ENCODE peak calls at places on chromosomes 3 and 15, in eight cellular contexts. V is stromal cell of bone marrow; J is GM04504; T is CD4-positive, alpha-beta T cell; C is activated effector memory CD4-positive, alpha-beta T cell treated with anti-CD3 and anti-CD28 coated beads, Interleukin-2, amount 50 U/mL, for 16 hours; F is mesendoderm; S is AG20443; P is MV-4-11. Q is an unnamed sample.

GRCh38 chr15:75620776-75621536 is 4.6 kb downstream of the SNUPN start:
- DNase-seq in V (peak), J (peak), T (no peak), C (no peak), F (no peak), S (peak), P (no peak), Q (no peak)

GRCh38 chr15:62472616-62473299 is 307.7 kb upstream of the C2CD4B start:
- DNase-seq in V (no peak), J (no peak), T (no peak), C (no peak), F (peak), S (peak), P (no peak), Q (no peak)

GRCh38 chr15:58246041-58246440 is 107.9 kb downstream of the AQP9 start:
- DNase-seq in V (no peak), J (no peak), T (no peak), C (no peak), F (no peak), S (no peak), P (no peak), Q (no peak)

GRCh38 chr15:37095197-37095992 is 5.0 kb downstream of the MEIS2 start:
- DNase-seq in V (no peak), J (no peak), T (no peak), C (no peak), F (peak), S (no peak), P (no peak), Q (peak)

GRCh38 chr3:176795897-176796296 is 401.4 kb downstream of the TBL1XR1 start:
- DNase-seq in V (no peak), J (no peak), T (no peak), C (no peak), F (peak), S (no peak), P (no peak), Q (no peak)

GRCh38 chr3:15629860-15630597 is 28.5 kb downstream of the BTD start:
- DNase-seq in V (peak), J (peak), T (peak), C (peak), F (peak), S (peak), P (peak), Q (peak)

GRCh38 chr3:160401301-160402095 is 2.0 kb downstream of the SMC4 start:
- DNase-seq in V (no peak), J (no peak), T (no peak), C (no peak), F (peak), S (peak), P (peak), Q (no peak)

GRCh38 chr3:47762233-47762632 is 19.5 kb downstream of the SMARCC1 start:
- DNase-seq in V (peak), J (no peak), T (no peak), C (no peak), F (no peak), S (no peak), P (no peak), Q (no peak)

GRCh38 chr15:68783226-68784054 is 37.3 kb downstream of the ANP32A start:
- DNase-seq in V (no peak), J (no peak), T (peak), C (peak), F (peak), S (peak), P (no peak), Q (no peak)

GRCh38 chr3:30073040-30073439 is 533.4 kb upstream of the TGFBR2 start:
- DNase-seq in V (no peak), J (no peak), T (no peak), C (no peak), F (no peak), S (no peak), P (no peak), Q (no peak)

GRCh38 chr15:62573856-62574255 is 408.8 kb upstream of the C2CD4B start:
- DNase-seq in V (no peak), J (no peak), T (no peak), C (no peak), F (no peak), S (no peak), P (no peak), Q (no peak)

GRCh38 chr3:53668872-53669271 is 174.5 kb downstream of the CACNA1D start:
- DNase-seq in V (no peak), J (no peak), T (no peak), C (no peak), F (peak), S (peak), P (no peak), Q (no peak)

GRCh38 chr15:74828835-74829234 is 2.4 kb downstream of the CPLX3 start:
- DNase-seq in V (no peak), J (no peak), T (no peak), C (no peak), F (no peak), S (no peak), P (no peak), Q (no peak)

Q was measured in globus pallidus.